ENCODE peak calls at places on chromosome 11, in six cellular contexts. O, E, R, Y, F and W are unnamed samples.

GRCh38 chr11:119092880-119093665 is 8.4 kb downstream of the HMBS start:
- DNase-seq in F (no peak), O (no peak), E (no peak), Y (peak), R (peak), W (no peak)

GRCh38 chr11:36069576-36070214 is 125.8 kb downstream of the LDLRAD3 start:
- DNase-seq in E (peak), R (no peak), O (no peak), F (no peak), Y (no peak), W (peak)

GRCh38 chr11:925158-925495 is 543 bp upstream of the AP2A2 start:
- DNase-seq in E (no peak), F (no peak), O (no peak), Y (peak), R (no peak), W (no peak)

GRCh38 chr11:75087319-75088055 is 9.2 kb downstream of the OR2AT4 start:
- DNase-seq in R (no peak), E (no peak), O (no peak), F (no peak), Y (no peak), W (no peak)

GRCh38 chr11:126343051-126343450 is 12.4 kb upstream of the ST3GAL4 start:
- DNase-seq in F (no peak), Y (no peak), O (no peak), E (no peak), R (no peak), W (no peak)

GRCh38 chr11:122342089-122342749 is 226.2 kb upstream of the BLID start:
- DNase-seq in O (peak), R (no peak), E (no peak), F (no peak), Y (no peak), W (no peak)

GRCh38 chr11:88484873-88485621 is 147.5 kb upstream of the CTSC start:
- DNase-seq in O (peak), E (peak), F (peak), R (peak), Y (peak), W (peak)

GRCh38 chr11:68373810-68374501 is 61.6 kb downstream of the LRP5 start:
- DNase-seq in O (no peak), R (peak), Y (no peak), E (no peak), F (no peak), W (no peak)

GRCh38 chr11:27046956-27047355 is 6.3 kb downstream of the BBOX1 start:
- DNase-seq in Y (no peak), R (no peak), E (no peak), O (no peak), F (no peak), W (no peak)

GRCh38 chr11:119724956-119725355 is 4.0 kb downstream of the NECTIN1 start:
- DNase-seq in R (no peak), F (no peak), Y (no peak), O (no peak), E (no peak), W (no peak)

GRCh38 chr11:74462009-74462408 is 5.3 kb downstream of the KCNE3 start:
- DNase-seq in Y (peak), R (peak), F (no peak), O (no peak), E (no peak), W (no peak)

GRCh38 chr11:86515297-86516094 is 140.8 kb downstream of the CCDC81 start:
- DNase-seq in E (no peak), F (no peak), O (no peak), R (no peak), Y (no peak), W (no peak)

GRCh38 chr11:77125695-77126094 is 2.4 kb upstream of the MYO7A start:
- DNase-seq in O (no peak), R (no peak), F (no peak), Y (no peak), E (no peak), W (no peak)
- TF ChIP-seq ZNF274 in O (no peak), R (no peak), F (no peak), Y (no peak), E (no peak), W (no peak)

DNA sequence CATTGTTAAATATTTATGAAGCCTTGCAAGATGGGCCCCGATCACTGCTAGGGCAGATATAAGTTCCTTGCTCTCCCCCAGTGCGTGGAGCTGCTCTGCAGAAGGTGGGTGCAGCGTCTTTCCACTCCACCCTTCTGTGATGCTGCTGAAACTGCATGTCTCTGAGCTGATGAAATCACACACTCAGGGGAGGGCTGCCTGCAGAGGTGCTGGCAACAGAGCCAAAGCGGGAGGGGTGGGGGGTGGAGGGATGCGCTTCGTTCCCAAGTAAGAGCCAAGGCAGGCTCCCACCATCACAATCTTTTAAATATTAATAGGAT is 116.6 kb upstream of the NTM start:
- DNase-seq in E (no peak), O (no peak), R (no peak), F (peak), Y (no peak), W (peak)
- TF ChIP-seq ZNF274 in E (no peak), O (no peak), R (no peak), F (no peak), Y (no peak), W (no peak)

DNA sequence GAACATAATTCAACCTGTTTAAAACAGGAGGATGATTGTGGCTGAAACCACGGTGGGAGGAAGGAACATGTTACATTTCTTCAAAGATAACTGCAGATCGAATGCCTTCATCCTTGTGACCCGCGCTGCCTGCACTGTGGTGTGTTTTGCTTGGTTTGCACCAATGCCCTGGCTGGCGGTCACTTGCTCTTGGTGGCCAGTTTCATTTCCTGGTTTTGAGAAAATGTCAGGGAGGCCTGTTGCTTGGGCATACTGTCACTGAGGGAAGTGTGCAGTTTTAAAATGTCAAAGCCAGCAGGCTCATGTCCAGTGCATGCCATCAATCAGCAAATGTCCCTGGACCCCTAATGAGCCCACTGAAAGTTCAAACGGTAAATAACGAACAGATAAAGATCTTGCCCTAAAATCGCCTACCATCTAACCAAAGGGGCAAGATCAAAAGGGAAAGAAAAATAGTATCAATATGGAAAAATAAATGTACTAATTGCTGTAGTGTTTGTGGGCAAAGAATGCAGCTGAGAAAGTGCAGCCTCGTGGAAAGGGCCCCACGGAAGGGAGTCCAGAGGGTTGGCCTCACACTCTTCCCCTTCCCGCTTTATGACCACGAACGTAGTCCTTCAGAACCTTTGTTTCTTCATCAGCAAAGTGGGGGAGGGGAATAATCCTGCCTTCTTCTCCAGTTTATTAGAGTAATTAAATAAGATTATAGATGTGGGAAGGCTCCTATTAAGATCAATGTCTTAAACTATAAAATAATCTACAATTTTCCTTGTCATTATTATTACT is 40.8 kb downstream of the FLI1 start:
- DNase-seq in Y (no peak), F (no peak), R (no peak), E (no peak), O (no peak), W (no peak)
- TF ChIP-seq ZNF274 in Y (no peak), F (no peak), R (no peak), E (no peak), O (no peak), W (no peak)

DNA sequence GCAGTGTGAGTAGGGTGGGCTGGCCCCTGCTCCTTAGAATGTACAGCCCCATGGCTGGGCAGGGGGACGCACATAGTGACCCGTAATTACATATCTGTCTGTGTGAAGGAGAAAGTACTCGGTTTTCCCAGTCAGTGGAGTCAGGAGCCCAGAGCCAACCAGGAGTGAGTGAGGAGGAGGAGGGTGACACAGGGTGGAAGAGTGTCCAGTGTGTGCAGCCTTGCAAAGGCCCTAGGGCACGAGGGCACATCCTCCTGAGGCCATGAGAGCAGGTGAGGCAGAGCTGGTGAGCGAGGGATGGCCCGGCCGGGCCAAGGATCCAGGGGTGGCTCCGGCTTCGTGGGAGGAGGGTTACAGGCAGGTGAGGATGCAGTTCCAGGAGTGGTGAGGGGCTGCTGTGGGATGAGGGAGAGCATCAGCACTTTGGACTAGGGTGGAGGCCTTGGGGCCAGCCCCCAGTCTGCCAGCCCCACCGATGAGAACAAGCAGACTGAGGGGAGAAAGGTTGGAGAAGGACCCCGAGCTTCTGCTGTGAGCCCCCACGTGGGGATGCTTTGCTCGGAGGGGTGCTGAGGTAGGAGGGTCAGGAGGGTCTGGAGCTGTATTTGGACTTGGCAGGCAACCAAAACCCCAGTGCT is 91.7 kb downstream of the CDKN1C start:
- DNase-seq in O (no peak), F (peak), R (no peak), Y (no peak), E (no peak), W (no peak)
- TF ChIP-seq ZNF274 in O (no peak), F (no peak), R (no peak), Y (no peak), E (no peak), W (no peak)

GRCh38 chr11:39374963-39375698 is 2084.3 kb downstream of the LRRC4C start:
- DNase-seq in F (no peak), R (peak), E (no peak), O (peak), Y (peak), W (peak)
- TF ChIP-seq ZNF274 in F (no peak), R (no peak), E (no peak), O (no peak), Y (no peak), W (no peak)